ENCODE peak calls at places on chromosomes 4 and X, in five cellular contexts. One of them, this sample, is unnamed. For H3K27me3, the result is how much of the 10 kb centered on the place peaks cover.

GRCh38 chr4:162699629-162700028 is 467.1 kb downstream of the NAF1 start:
- DNase-seq in mammary epithelial cell: no peak
- DNase-seq in fibroblast of lung: no peak
- DNase-seq in IMR-90: no peak
- DNase-seq in astrocyte: no peak
- DNase-seq in this sample: no peak

GRCh38 chr4:188971125-188971524 is 831.9 kb downstream of the TRIML1 start:
- DNase-seq in IMR-90: peak
- DNase-seq in astrocyte: peak
- DNase-seq in mammary epithelial cell: peak
- DNase-seq in fibroblast of lung: peak
- DNase-seq in this sample: no peak

GRCh38 chr4:2714071-2714770 is 41.9 kb downstream of the TNIP2 start:
- DNase-seq in mammary epithelial cell: no peak
- DNase-seq in astrocyte: peak
- DNase-seq in fibroblast of lung: peak
- DNase-seq in IMR-90: peak
- DNase-seq in this sample: no peak

GRCh38 chrX:4547218-4547836 is 833.9 kb upstream of the PRKX start:
- DNase-seq in IMR-90: peak
- DNase-seq in mammary epithelial cell: peak
- DNase-seq in astrocyte: peak
- DNase-seq in fibroblast of lung: peak
- DNase-seq in this sample: peak

GRCh38 chr4:185242749-185243533 is 33.5 kb downstream of the SNX25 start:
- DNase-seq in fibroblast of lung: peak
- DNase-seq in mammary epithelial cell: peak
- DNase-seq in IMR-90: peak
- DNase-seq in astrocyte: no peak
- DNase-seq in this sample: no peak

GRCh38 chr4:57404463-57404862 is 294.3 kb upstream of the IGFBP7 start:
- DNase-seq in mammary epithelial cell: no peak
- DNase-seq in IMR-90: no peak
- DNase-seq in fibroblast of lung: no peak
- DNase-seq in astrocyte: no peak
- DNase-seq in this sample: no peak

GRCh38 chr4:113657834-113658233 is 103.7 kb downstream of the CAMK2D start:
- DNase-seq in astrocyte: peak
- DNase-seq in IMR-90: peak
- DNase-seq in fibroblast of lung: peak
- DNase-seq in mammary epithelial cell: peak
- DNase-seq in this sample: no peak

GRCh38 chr4:18106620-18107019 is 85.1 kb upstream of the LCORL start:
- DNase-seq in mammary epithelial cell: no peak
- DNase-seq in astrocyte: no peak
- DNase-seq in fibroblast of lung: no peak
- DNase-seq in IMR-90: no peak
- DNase-seq in this sample: no peak

GRCh38 chr4:94507708-94508107 is 56.0 kb downstream of the PDLIM5 start:
- DNase-seq in mammary epithelial cell: peak
- DNase-seq in IMR-90: peak
- DNase-seq in astrocyte: peak
- DNase-seq in fibroblast of lung: peak
- DNase-seq in this sample: peak

GRCh38 chr4:148112231-148112982 is 329.8 kb downstream of the NR3C2 start:
- DNase-seq in fibroblast of lung: peak
- DNase-seq in astrocyte: peak
- DNase-seq in mammary epithelial cell: peak
- DNase-seq in IMR-90: peak
- DNase-seq in this sample: no peak

GRCh38 chrX:45842916-45843315 is 642.2 kb upstream of the DIPK2B start:
- DNase-seq in IMR-90: no peak
- DNase-seq in astrocyte: no peak
- DNase-seq in mammary epithelial cell: no peak
- DNase-seq in fibroblast of lung: peak
- DNase-seq in this sample: no peak

GRCh38 chrX:133302775-133303445 is 84.8 kb upstream of the TFDP3 start:
- DNase-seq in mammary epithelial cell: no peak
- DNase-seq in fibroblast of lung: peak
- DNase-seq in IMR-90: peak
- DNase-seq in astrocyte: peak
- DNase-seq in this sample: no peak

GRCh38 chr4:102862747-102863146 is 6.0 kb upstream of the CISD2 start:
- DNase-seq in mammary epithelial cell: no peak
- DNase-seq in astrocyte: no peak
- DNase-seq in fibroblast of lung: no peak
- DNase-seq in IMR-90: no peak
- DNase-seq in this sample: no peak

GRCh38 chrX:75986980-75987379 is 185.9 kb upstream of the PBDC1 start:
- DNase-seq in mammary epithelial cell: no peak
- DNase-seq in astrocyte: no peak
- DNase-seq in fibroblast of lung: no peak
- DNase-seq in IMR-90: no peak
- DNase-seq in this sample: no peak
- H3K27me3 ChIP-seq in mammary epithelial cell: under half
- H3K27me3 ChIP-seq in astrocyte: under half
- H3K27me3 ChIP-seq in fibroblast of lung: under half
- H3K27me3 ChIP-seq in IMR-90: under half
- H3K27me3 ChIP-seq in this sample: under half

GRCh38 chr4:823761-824460 is 2.0 kb downstream of the CPLX1 start:
- DNase-seq in fibroblast of lung: no peak
- DNase-seq in astrocyte: no peak
- DNase-seq in mammary epithelial cell: no peak
- DNase-seq in IMR-90: no peak
- DNase-seq in this sample: no peak

GRCh38 chr4:826508-827208 is 729 bp upstream of the CPLX1 start:
- DNase-seq in fibroblast of lung: no peak
- DNase-seq in astrocyte: no peak
- DNase-seq in IMR-90: no peak
- DNase-seq in mammary epithelial cell: no peak
- DNase-seq in this sample: no peak

GRCh38 chr4:825969-826330 is at the start of gene CPLX1:
- DNase-seq in fibroblast of lung: no peak
- DNase-seq in mammary epithelial cell: no peak
- DNase-seq in IMR-90: no peak
- DNase-seq in astrocyte: no peak
- DNase-seq in this sample: no peak

GRCh38 chr4:824461-825062 is 1.4 kb downstream of the CPLX1 start:
- DNase-seq in IMR-90: no peak
- DNase-seq in astrocyte: no peak
- DNase-seq in mammary epithelial cell: no peak
- DNase-seq in fibroblast of lung: no peak
- DNase-seq in this sample: no peak

GRCh38 chr4:825063-825968 is 613 bp downstream of the CPLX1 start:
- DNase-seq in fibroblast of lung: peak
- DNase-seq in IMR-90: no peak
- DNase-seq in mammary epithelial cell: no peak
- DNase-seq in astrocyte: no peak
- DNase-seq in this sample: no peak
- H3K27me3 ChIP-seq in fibroblast of lung: under half
- H3K27me3 ChIP-seq in IMR-90: half or more
- H3K27me3 ChIP-seq in mammary epithelial cell: under half
- H3K27me3 ChIP-seq in astrocyte: under half
- H3K27me3 ChIP-seq in this sample: under half

GRCh38 chrX:130937101-130937500 is 34.1 kb upstream of the ENOX2 start:
- DNase-seq in mammary epithelial cell: no peak
- DNase-seq in IMR-90: no peak
- DNase-seq in fibroblast of lung: no peak
- DNase-seq in astrocyte: no peak
- DNase-seq in this sample: no peak

GRCh38 chrX:130933358-130933757 is 30.3 kb upstream of the ENOX2 start:
- DNase-seq in fibroblast of lung: no peak
- DNase-seq in IMR-90: no peak
- DNase-seq in astrocyte: no peak
- DNase-seq in mammary epithelial cell: no peak
- DNase-seq in this sample: no peak
- H3K27me3 ChIP-seq in fibroblast of lung: under half
- H3K27me3 ChIP-seq in IMR-90: under half
- H3K27me3 ChIP-seq in astrocyte: under half
- H3K27me3 ChIP-seq in mammary epithelial cell: under half
- H3K27me3 ChIP-seq in this sample: under half

GRCh38 chrX:130826249-130826648 is 76.8 kb downstream of the ENOX2 start:
- DNase-seq in fibroblast of lung: no peak
- DNase-seq in IMR-90: no peak
- DNase-seq in mammary epithelial cell: no peak
- DNase-seq in astrocyte: no peak
- DNase-seq in this sample: no peak
- H3K27me3 ChIP-seq in fibroblast of lung: under half
- H3K27me3 ChIP-seq in IMR-90: under half
- H3K27me3 ChIP-seq in mammary epithelial cell: under half
- H3K27me3 ChIP-seq in astrocyte: under half
- H3K27me3 ChIP-seq in this sample: under half

GRCh38 chr4:7327341-7327885 is 107.3 kb downstream of the PSAPL1 start:
- DNase-seq in mammary epithelial cell: no peak
- DNase-seq in astrocyte: no peak
- DNase-seq in IMR-90: no peak
- DNase-seq in fibroblast of lung: no peak
- DNase-seq in this sample: no peak

GRCh38 chr4:7324651-7325121 is 110.0 kb downstream of the PSAPL1 start:
- DNase-seq in astrocyte: no peak
- DNase-seq in IMR-90: no peak
- DNase-seq in fibroblast of lung: no peak
- DNase-seq in mammary epithelial cell: no peak
- DNase-seq in this sample: no peak

GRCh38 chr4:7325541-7325940 is 109.2 kb downstream of the PSAPL1 start:
- DNase-seq in astrocyte: no peak
- DNase-seq in IMR-90: no peak
- DNase-seq in mammary epithelial cell: no peak
- DNase-seq in fibroblast of lung: no peak
- DNase-seq in this sample: no peak

GRCh38 chr4:7326693-7327340 is 107.9 kb downstream of the PSAPL1 start:
- DNase-seq in IMR-90: no peak
- DNase-seq in fibroblast of lung: no peak
- DNase-seq in astrocyte: no peak
- DNase-seq in mammary epithelial cell: no peak
- DNase-seq in this sample: no peak

DNA sequence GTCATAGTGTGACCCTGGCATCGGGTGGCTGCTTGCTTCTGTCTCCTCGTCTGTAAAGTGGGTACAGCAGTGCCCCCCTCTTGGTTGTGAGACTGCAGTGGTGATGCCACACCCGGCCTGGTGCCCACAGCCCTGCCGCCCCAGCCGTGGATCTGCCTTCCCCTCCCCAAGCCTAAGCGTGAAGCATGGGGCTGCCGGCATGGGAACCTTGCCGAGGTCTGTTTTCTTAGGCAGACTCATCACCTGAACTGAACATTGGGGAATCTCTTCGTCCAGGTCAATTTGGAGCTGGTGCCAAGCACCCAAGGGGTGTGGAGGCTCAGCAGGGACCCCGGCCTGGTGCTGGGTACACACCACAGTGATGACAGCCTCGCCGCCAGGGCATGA is 108.4 kb downstream of the PSAPL1 start:
- DNase-seq in IMR-90: no peak
- DNase-seq in fibroblast of lung: no peak
- DNase-seq in mammary epithelial cell: no peak
- DNase-seq in astrocyte: no peak
- DNase-seq in this sample: no peak
- H3K27me3 ChIP-seq in IMR-90: under half
- H3K27me3 ChIP-seq in fibroblast of lung: under half
- H3K27me3 ChIP-seq in mammary epithelial cell: under half
- H3K27me3 ChIP-seq in astrocyte: under half
- H3K27me3 ChIP-seq in this sample: under half

DNA sequence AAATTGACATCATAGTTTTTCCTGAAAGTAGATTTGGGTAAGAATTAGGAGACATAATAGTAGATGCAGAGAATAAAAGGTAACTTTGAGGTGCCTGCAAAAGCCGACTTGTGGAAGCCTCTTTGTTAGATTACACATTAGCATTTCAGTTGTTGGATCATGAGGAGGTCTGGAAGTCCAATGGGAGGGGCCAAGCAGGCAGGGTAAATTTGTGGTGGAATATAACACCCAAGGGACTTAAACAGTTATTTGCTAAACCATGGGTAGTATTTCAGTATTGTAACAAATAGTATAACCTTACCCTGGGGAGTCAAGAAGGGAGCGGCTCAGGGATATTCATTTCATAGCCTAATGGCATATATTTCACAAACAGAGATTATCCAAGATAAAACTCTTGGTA is 810.7 kb upstream of the AMOT start:
- DNase-seq in astrocyte: no peak
- DNase-seq in IMR-90: no peak
- DNase-seq in fibroblast of lung: no peak
- DNase-seq in mammary epithelial cell: no peak
- DNase-seq in this sample: no peak
- H3K27me3 ChIP-seq in astrocyte: under half
- H3K27me3 ChIP-seq in IMR-90: under half
- H3K27me3 ChIP-seq in fibroblast of lung: under half
- H3K27me3 ChIP-seq in mammary epithelial cell: under half
- H3K27me3 ChIP-seq in this sample: under half

GRCh38 chrX:151704023-151704663 is 8.9 kb downstream of the PRRG3 start:
- DNase-seq in mammary epithelial cell: no peak
- DNase-seq in IMR-90: no peak
- DNase-seq in astrocyte: no peak
- DNase-seq in fibroblast of lung: peak
- DNase-seq in this sample: no peak
- H3K27me3 ChIP-seq in mammary epithelial cell: under half
- H3K27me3 ChIP-seq in IMR-90: under half
- H3K27me3 ChIP-seq in astrocyte: under half
- H3K27me3 ChIP-seq in fibroblast of lung: under half
- H3K27me3 ChIP-seq in this sample: under half

GRCh38 chr4:139851639-139852038 is 186.0 kb downstream of the MGST2 start:
- DNase-seq in mammary epithelial cell: no peak
- DNase-seq in IMR-90: no peak
- DNase-seq in astrocyte: no peak
- DNase-seq in fibroblast of lung: no peak
- DNase-seq in this sample: no peak
- H3K27me3 ChIP-seq in mammary epithelial cell: under half
- H3K27me3 ChIP-seq in IMR-90: under half
- H3K27me3 ChIP-seq in astrocyte: under half
- H3K27me3 ChIP-seq in fibroblast of lung: under half
- H3K27me3 ChIP-seq in this sample: under half